ENCODE peak calls at places on chromosomes 5 and 9, in six cellular contexts. E is HepG2, S is IMR-90, D is GM12878, V is SK-N-SH, K is K562. I is an unnamed sample.
A peak's percentile ranks its signal among the peaks of the same experiment; 100 is the strongest.

GRCh38 chr9:123361731-123362560 is 5.9 kb downstream of the CRB2 start:
- DNase-seq in E (no peak), S (no peak), D (no peak), V (no peak), K (no peak), I (no peak)

GRCh38 chr5:66769839-66770617 is 173.8 kb downstream of the MAST4 start:
- DNase-seq in E (peak; percentile 5), S (no peak), D (no peak), V (peak; percentile 29), K (no peak), I (no peak)

GRCh38 chr9:2785060-2785459 is 58.8 kb downstream of the PUM3 start:
- DNase-seq in E (no peak), S (peak; percentile 41), D (no peak), V (no peak), K (no peak), I (no peak)

GRCh38 chr5:178407646-178408045 is 175.0 kb upstream of the PHYKPL start:
- DNase-seq in E (no peak), S (no peak), D (no peak), V (no peak), K (no peak), I (no peak)

GRCh38 chr5:158884827-158885512 is 214.7 kb downstream of the EBF1 start:
- DNase-seq in E (no peak), S (no peak), D (no peak), V (no peak), K (no peak), I (no peak)

GRCh38 chr9:32218100-32218767 is 166.2 kb upstream of the ACO1 start:
- DNase-seq in E (no peak), S (no peak), D (peak; percentile 50), V (no peak), K (no peak), I (no peak)

GRCh38 chr9:35490155-35490909 is 421 bp downstream of the RUSC2 start:
- DNase-seq in E (no peak), S (no peak), D (no peak), V (peak; percentile 52), K (no peak), I (no peak)

GRCh38 chr9:98168952-98169488 is 23.4 kb downstream of the CORO2A start:
- DNase-seq in E (peak; percentile 85), S (peak; percentile 68), D (peak; percentile 65), V (peak; percentile 83), K (peak; percentile 67), I (no peak)

GRCh38 chr5:40717281-40717680 is 37.6 kb downstream of the PTGER4 start:
- DNase-seq in E (no peak), S (peak; percentile 74), D (no peak), V (no peak), K (no peak), I (no peak)

GRCh38 chr9:97737429-97737828 is 40.3 kb upstream of the XPA start:
- DNase-seq in E (peak; percentile 22), S (no peak), D (no peak), V (peak; percentile 65), K (peak; percentile 87), I (peak; percentile 25)

GRCh38 chr9:708182-708555 is 133.3 kb upstream of the DMRT1 start:
- DNase-seq in E (no peak), S (no peak), D (no peak), V (no peak), K (no peak), I (no peak)

GRCh38 chr5:142325677-142326479 is 1.1 kb upstream of the SPRY4 start:
- DNase-seq in E (peak; percentile 73), S (peak; percentile 73), D (no peak), V (peak; percentile 81), K (peak; percentile 87), I (peak; percentile 90)

GRCh38 chr9:124040935-124041816 is 29.6 kb downstream of the LHX2 start:
- DNase-seq in E (no peak), S (no peak), D (no peak), V (peak; percentile 93), K (peak; percentile 89), I (no peak)

GRCh38 chr9:72894342-72894741 is 58.5 kb downstream of the ALDH1A1 start:
- DNase-seq in E (no peak), S (peak; percentile 4), D (no peak), V (no peak), K (no peak), I (no peak)

GRCh38 chr9:5920860-5921328 is 30.2 kb downstream of the MLANA start:
- DNase-seq in E (no peak), S (peak; percentile 38), D (peak; percentile 66), V (no peak), K (no peak), I (no peak)

GRCh38 chr9:4821133-4821532 is 28.4 kb downstream of the RCL1 start:
- DNase-seq in E (no peak), S (no peak), D (no peak), V (no peak), K (no peak), I (no peak)

DNA sequence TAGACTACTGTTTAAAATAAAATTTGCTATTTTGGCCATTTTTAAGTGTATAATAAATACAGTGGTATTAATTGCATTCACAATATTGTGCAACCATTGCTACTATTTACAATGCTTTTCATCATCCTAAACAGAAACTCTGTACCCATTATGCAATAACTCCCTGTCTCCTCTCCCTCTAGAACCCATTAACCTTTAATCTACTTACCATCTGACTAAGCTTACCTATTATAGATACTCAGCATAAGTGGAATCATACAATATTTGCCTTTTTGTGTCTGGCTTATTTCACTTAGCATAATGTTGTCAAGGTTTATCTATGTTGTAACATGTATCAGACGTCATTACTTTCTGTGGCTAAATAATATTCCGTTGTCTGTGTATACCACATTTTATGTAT is 25.9 kb downstream of the CD14 start:
- DNase-seq in E (peak; percentile 78), S (no peak), D (no peak), V (no peak), K (no peak), I (no peak)
- TF ChIP-seq SMC3 in E (peak; percentile 25), S (no peak), D (no peak), V (no peak), K (no peak), I (no peak)

GRCh38 chr9:91346644-91347043 is 15.1 kb downstream of the AUH start:
- DNase-seq in E (no peak), S (peak; percentile 46), D (no peak), V (no peak), K (no peak), I (no peak)
- TF ChIP-seq SMC3 in E (no peak), S (no peak), D (no peak), V (no peak), K (no peak), I (no peak)

DNA sequence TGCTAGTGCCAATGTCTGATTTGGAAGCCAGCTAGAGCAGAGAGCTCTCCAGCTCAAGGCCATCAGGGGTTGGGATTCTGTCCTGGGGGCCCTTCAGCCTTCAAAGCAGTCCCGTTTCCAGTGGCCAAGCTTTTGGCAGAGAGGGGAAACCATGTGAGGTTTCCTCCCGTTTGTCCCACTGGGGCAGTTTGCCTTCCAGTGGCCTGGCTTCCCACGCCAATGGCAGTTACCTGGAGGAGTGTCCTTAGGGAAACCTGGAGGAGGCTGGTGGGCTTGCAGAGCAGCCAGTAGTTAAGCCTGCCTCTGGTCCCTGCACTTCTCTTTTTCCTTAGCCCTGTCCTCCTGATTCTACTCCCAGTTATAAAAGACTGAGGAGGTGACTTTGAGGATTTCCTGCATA is 37.7 kb downstream of the FGD3 start:
- DNase-seq in E (no peak), S (no peak), D (no peak), V (no peak), K (peak; percentile 2), I (no peak)
- TF ChIP-seq SMC3 in E (no peak), S (no peak), D (no peak), V (no peak), K (no peak), I (no peak)

GRCh38 chr5:99379187-99379586 is 450.4 kb upstream of the CHD1 start:
- DNase-seq in E (no peak), S (no peak), D (no peak), V (no peak), K (no peak), I (no peak)

GRCh38 chr5:99378443-99378842 is 449.6 kb upstream of the CHD1 start:
- DNase-seq in E (no peak), S (no peak), D (no peak), V (no peak), K (no peak), I (no peak)
- TF ChIP-seq SMC3 in E (no peak), S (no peak), D (no peak), V (no peak), K (no peak), I (no peak)

DNA sequence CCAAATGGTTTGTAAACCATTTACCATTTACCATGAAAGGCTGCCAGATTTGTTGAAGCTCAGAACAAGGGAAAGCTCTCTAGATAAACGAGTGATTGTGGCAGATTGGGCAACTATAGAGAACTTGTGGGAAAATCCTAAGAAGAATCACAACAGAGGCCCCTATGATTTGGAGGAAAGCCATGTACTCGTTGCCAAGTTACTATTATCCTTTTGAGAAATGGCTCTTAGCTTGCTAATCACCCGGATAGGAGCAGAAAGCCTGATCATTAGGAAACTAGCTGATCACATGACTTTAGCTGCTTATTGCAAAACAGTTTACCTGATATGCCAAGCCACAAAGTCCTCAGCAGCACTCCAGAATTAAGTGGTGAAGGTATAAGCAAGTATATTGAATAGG is 23.5 kb upstream of the ATG10 start:
- DNase-seq in E (no peak), S (peak; percentile 20), D (no peak), V (no peak), K (no peak), I (no peak)
- TF ChIP-seq SMC3 in E (no peak), S (no peak), D (no peak), V (no peak), K (no peak), I (no peak)

GRCh38 chr5:91851670-91852069 is 468.6 kb upstream of the ARRDC3 start:
- DNase-seq in E (no peak), S (no peak), D (no peak), V (peak; percentile 15), K (no peak), I (no peak)

GRCh38 chr5:91850031-91850430 is 466.9 kb upstream of the ARRDC3 start:
- DNase-seq in E (no peak), S (peak; percentile 3), D (no peak), V (no peak), K (no peak), I (no peak)

GRCh38 chr5:91849069-91849468 is 466.0 kb upstream of the ARRDC3 start:
- DNase-seq in E (no peak), S (no peak), D (no peak), V (no peak), K (no peak), I (no peak)

DNA sequence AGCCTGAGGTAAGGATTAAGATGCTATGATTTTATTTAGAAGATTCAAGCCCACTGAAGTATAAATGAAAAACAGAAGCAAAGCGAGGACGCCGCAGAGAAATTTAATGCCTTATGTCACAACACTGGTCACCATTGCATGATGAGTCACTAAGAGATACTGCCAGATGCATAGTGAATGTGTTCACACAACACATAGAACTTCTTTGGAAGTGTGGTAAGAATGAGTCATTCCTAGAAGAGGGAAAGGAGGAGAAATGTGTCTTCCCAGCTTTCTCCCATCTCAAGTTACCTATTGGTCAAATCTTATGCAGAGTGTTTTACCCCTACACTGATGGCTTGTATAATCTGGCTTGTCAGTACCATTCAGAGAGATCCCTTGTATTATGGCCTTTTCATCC is 465.3 kb upstream of the ARRDC3 start:
- DNase-seq in E (peak; percentile 2), S (peak; percentile 81), D (no peak), V (no peak), K (no peak), I (peak; percentile 79)
- TF ChIP-seq SMC3 in E (no peak), S (no peak), D (no peak), V (no peak), K (no peak), I (no peak)

I was measured in A549.